ENCODE peak calls at places on chromosomes 3 and 15, in four cellular contexts. T is H9, Q is IMR-90, L is H1. Y is an unnamed sample.

GRCh38 chr3:127544806-127545545 is 45.6 kb downstream of the TPRA1 start:
- DNase-seq in T (no peak), Q (no peak), L (no peak), Y (no peak)

GRCh38 chr3:49177073-49177472 is 5.7 kb downstream of the KLHDC8B start:
- DNase-seq in T (no peak), Q (no peak), L (no peak), Y (no peak)

GRCh38 chr15:95609096-95609495 is 721.4 kb upstream of the NR2F2 start:
- DNase-seq in T (no peak), Q (peak), L (no peak), Y (no peak)

GRCh38 chr15:77384589-77385359 is 35.1 kb downstream of the PEAK1 start:
- DNase-seq in T (no peak), Q (no peak), L (no peak), Y (no peak)

GRCh38 chr3:43766672-43767465 is 76.1 kb downstream of the ABHD5 start:
- DNase-seq in T (no peak), Q (peak), L (no peak), Y (no peak)

GRCh38 chr3:11091088-11091590 is 63.2 kb upstream of the HRH1 start:
- DNase-seq in T (no peak), Q (peak), L (no peak), Y (no peak)

GRCh38 chr3:117104792-117105191 is 395.2 kb downstream of the TUSC7 start:
- DNase-seq in T (peak), Q (peak), L (peak), Y (peak)

GRCh38 chr3:149174901-149175300 is 45.5 kb downstream of the HPS3 start:
- DNase-seq in T (no peak), Q (no peak), L (no peak), Y (no peak)

GRCh38 chr3:193853511-193854219 is 260.7 kb downstream of the OPA1 start:
- DNase-seq in T (no peak), Q (no peak), L (no peak), Y (peak)

DNA sequence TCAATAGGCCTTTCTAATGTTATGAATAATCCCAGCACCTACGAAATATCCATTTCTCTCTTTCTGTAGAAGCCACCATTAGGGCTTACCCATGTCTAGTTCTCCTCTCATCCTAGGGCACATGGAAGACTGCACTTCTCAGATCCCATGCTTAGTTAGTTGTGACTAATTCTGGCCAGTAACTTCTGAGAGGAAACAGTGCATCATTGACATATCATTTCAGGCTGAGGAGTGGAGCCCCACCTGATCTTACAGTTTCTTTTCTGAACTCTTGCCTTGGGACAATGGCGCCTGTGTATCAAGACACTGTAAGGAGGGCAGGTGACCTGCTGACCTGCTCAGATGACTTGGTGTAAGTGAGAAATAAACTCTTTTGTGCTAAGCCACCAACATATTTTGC is 39.4 kb upstream of the TBL1XR1 start:
- DNase-seq in T (no peak), Q (peak), L (no peak), Y (no peak)
- H3K4ac ChIP-seq in T (no peak), Q (no peak), L (no peak), Y (no peak)

GRCh38 chr3:152093901-152094300 is 174.8 kb upstream of the MBNL1 start:
- DNase-seq in T (no peak), Q (no peak), L (no peak), Y (no peak)

GRCh38 chr3:152095472-152095871 is 173.3 kb upstream of the MBNL1 start:
- DNase-seq in T (no peak), Q (no peak), L (no peak), Y (no peak)

GRCh38 chr3:152097120-152097519 is 171.6 kb upstream of the MBNL1 start:
- DNase-seq in T (no peak), Q (no peak), L (no peak), Y (no peak)

GRCh38 chr3:152097770-152098169 is 171.0 kb upstream of the MBNL1 start:
- DNase-seq in T (no peak), Q (no peak), L (no peak), Y (peak)

GRCh38 chr3:152096280-152096679 is 172.4 kb upstream of the MBNL1 start:
- DNase-seq in T (no peak), Q (no peak), L (no peak), Y (no peak)
- H4K5ac ChIP-seq in T (no peak), Q (no peak), L (no peak), Y (no peak)

GRCh38 chr3:126474498-126475410 is 937 bp downstream of the ZXDC start:
- DNase-seq in T (no peak), Q (peak), L (no peak), Y (peak)
- H3K4ac ChIP-seq in T (no peak), Q (peak), L (no peak), Y (peak)

GRCh38 chr3:171439996-171440395 is 20.2 kb downstream of the TNIK start:
- DNase-seq in T (no peak), Q (peak), L (no peak), Y (no peak)

GRCh38 chr3:171443211-171443957 is 16.8 kb downstream of the TNIK start:
- DNase-seq in T (no peak), Q (peak), L (no peak), Y (no peak)

GRCh38 chr3:171444291-171444690 is 15.9 kb downstream of the TNIK start:
- DNase-seq in T (no peak), Q (no peak), L (no peak), Y (no peak)

GRCh38 chr3:171441381-171441780 is 18.8 kb downstream of the TNIK start:
- DNase-seq in T (no peak), Q (no peak), L (no peak), Y (no peak)

GRCh38 chr3:171442184-171442583 is 18.0 kb downstream of the TNIK start:
- DNase-seq in T (no peak), Q (no peak), L (no peak), Y (peak)
- H4K5ac ChIP-seq in T (no peak), Q (no peak), L (peak), Y (no peak)